ENCODE peak calls at places on chromosomes 3 and 15, in five cellular contexts. C is transverse colon, H is cardiac fibroblast, O is AG04450, S is Caco-2. R is an unnamed sample.

GRCh38 chr15:50137330-50137761 is 18.3 kb upstream of the ATP8B4 start:
- DNase-seq in H (peak), C (no peak), O (peak), S (no peak), R (no peak)

GRCh38 chr15:96058103-96058851 is 272.2 kb upstream of the NR2F2 start:
- DNase-seq in O (no peak), S (no peak), H (no peak), C (no peak), R (peak)

GRCh38 chr3:9308298-9308990 is 54.4 kb upstream of the THUMPD3 start:
- DNase-seq in S (no peak), H (no peak), C (no peak), O (no peak), R (no peak)

GRCh38 chr3:34388836-34389235 is 590.4 kb downstream of the PDCD6IP start:
- DNase-seq in C (no peak), S (no peak), H (no peak), O (no peak), R (no peak)

GRCh38 chr3:54572197-54572895 is 355.5 kb downstream of the LRTM1 start:
- DNase-seq in H (no peak), S (no peak), C (no peak), O (no peak), R (no peak)

GRCh38 chr15:36053746-36054145 is 507.8 kb upstream of the DPH6 start:
- DNase-seq in C (no peak), S (no peak), O (no peak), H (no peak), R (no peak)

GRCh38 chr15:93146601-93147000 is 57.6 kb upstream of the RGMA start:
- DNase-seq in H (no peak), S (no peak), O (no peak), C (no peak), R (no peak)

GRCh38 chr15:70792171-70792573 is 28.8 kb upstream of the UACA start:
- DNase-seq in S (no peak), C (no peak), O (no peak), H (peak), R (no peak)

GRCh38 chr3:172140499-172141391 is 101.4 kb downstream of the FNDC3B start:
- DNase-seq in C (peak), H (peak), O (peak), S (peak), R (no peak)

GRCh38 chr3:37324752-37325407 is 150.5 kb upstream of the LRRFIP2 start:
- DNase-seq in C (no peak), S (no peak), O (no peak), H (peak), R (no peak)

GRCh38 chr3:123610331-123610730 is 25.5 kb upstream of the HACD2 start:
- DNase-seq in S (no peak), C (no peak), O (no peak), H (no peak), R (no peak)

GRCh38 chr3:124885466-124886167 is 1.5 kb downstream of the ITGB5 start:
- DNase-seq in H (peak), O (no peak), S (peak), C (no peak), R (no peak)

GRCh38 chr3:124886168-124887051 is 755 bp downstream of the ITGB5 start:
- DNase-seq in S (peak), H (peak), C (peak), O (no peak), R (peak)

GRCh38 chr3:124888482-124889441 is 1.6 kb upstream of the ITGB5 start:
- DNase-seq in O (no peak), H (no peak), S (no peak), C (no peak), R (no peak)

GRCh38 chr3:124887177-124887995 is at the start of gene ITGB5:
- DNase-seq in S (peak), H (peak), C (peak), O (peak), R (peak)

GRCh38 chr3:124887996-124888298 is 782 bp upstream of the ITGB5 start:
- DNase-seq in C (no peak), S (no peak), O (no peak), H (no peak), R (no peak)
- H3K4me3 ChIP-seq in C (no peak), S (peak), O (no peak), H (no peak), R (peak)

DNA sequence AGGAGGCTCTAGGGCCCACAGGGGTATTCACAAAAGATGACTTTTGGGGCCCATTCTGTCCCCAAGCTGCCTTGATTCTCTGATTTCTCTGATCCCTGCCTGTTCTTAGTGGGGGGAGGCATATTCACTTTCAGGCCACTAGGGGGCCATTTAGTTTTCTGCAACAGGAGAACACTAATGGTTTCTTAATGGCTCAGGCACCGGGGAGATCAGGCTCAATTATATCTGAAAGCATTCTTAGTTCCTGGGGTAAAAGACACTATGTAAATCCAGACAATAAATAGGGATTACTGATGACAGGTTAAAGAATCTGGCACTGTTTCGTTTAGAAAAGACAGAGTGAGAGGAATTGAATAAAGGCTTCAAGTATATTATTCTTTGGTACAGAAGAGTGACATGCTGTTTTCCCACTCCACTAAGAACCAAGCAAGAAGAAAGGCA is 2.5 kb upstream of the INAFM2 start:
- DNase-seq in S (peak), O (no peak), H (peak), C (peak), R (no peak)
- TF ChIP-seq CTCF in S (peak), O (peak), H (peak), C (peak), R (peak)

GRCh38 chr15:56732881-56733130 is 503 bp downstream of the ZNF280D start:
- DNase-seq in O (no peak), C (no peak), H (no peak), S (no peak), R (no peak)

GRCh38 chr15:56733131-56734012 is at the start of gene ZNF280D:
- DNase-seq in S (peak), H (peak), O (peak), C (peak), R (peak)

GRCh38 chr15:56732135-56732880 is 1.0 kb downstream of the ZNF280D start:
- DNase-seq in S (peak), H (peak), O (no peak), C (peak), R (peak)

GRCh38 chr15:56734013-56734625 is 810 bp upstream of the ZNF280D start:
- DNase-seq in C (no peak), O (no peak), S (peak), H (no peak), R (no peak)

GRCh38 chr15:56731571-56731970 is 1.7 kb downstream of the ZNF280D start:
- DNase-seq in O (no peak), H (no peak), S (no peak), C (no peak), R (no peak)
- H3K4me3 ChIP-seq in O (peak), H (no peak), S (peak), C (peak), R (peak)

GRCh38 chr3:146501752-146502151 is 32.4 kb upstream of the PLSCR2 start:
- DNase-seq in C (no peak), S (no peak), H (no peak), O (no peak), R (peak)

GRCh38 chr3:146505496-146505895 is 36.1 kb upstream of the PLSCR2 start:
- DNase-seq in S (no peak), C (no peak), O (no peak), H (no peak), R (no peak)

GRCh38 chr3:146504546-146505197 is 35.3 kb upstream of the PLSCR2 start:
- DNase-seq in S (no peak), O (no peak), C (no peak), H (no peak), R (no peak)

GRCh38 chr3:146502887-146503458 is 33.6 kb upstream of the PLSCR2 start:
- DNase-seq in S (no peak), C (no peak), O (no peak), H (no peak), R (no peak)

GRCh38 chr3:146503459-146504202 is 34.3 kb upstream of the PLSCR2 start:
- DNase-seq in S (peak), H (peak), O (peak), C (peak), R (peak)
- TF ChIP-seq CTCF in S (peak), H (no peak), O (no peak), C (peak), R (no peak)

DNA sequence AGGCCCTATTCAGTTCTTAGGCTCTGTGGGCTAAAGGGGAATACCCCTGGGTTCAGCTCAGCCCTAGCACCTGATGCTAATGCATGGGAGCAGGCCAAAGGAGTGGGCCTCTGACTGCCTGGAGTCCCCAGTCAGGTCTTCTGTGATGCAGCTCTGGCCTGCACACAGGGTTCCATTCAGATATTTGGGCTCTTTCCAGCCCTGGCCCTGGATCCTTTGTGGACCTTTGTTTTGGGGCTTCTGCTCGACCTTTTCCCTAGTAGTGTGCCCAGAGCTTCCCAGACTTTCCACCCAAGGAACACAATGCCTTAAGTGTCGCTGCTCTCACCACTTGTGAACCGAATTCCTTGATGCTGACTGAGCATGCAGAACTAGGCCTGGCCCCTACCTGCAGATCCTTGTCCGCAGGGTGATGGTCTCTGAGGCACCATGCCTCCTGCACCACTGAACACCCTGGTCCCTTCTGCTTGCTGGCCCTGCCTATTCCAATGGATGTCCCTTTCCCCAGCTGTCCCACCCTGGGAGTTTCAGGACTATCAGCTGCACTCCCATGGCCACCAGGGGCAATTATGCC is 5.1 kb downstream of the SEC13 start:
- DNase-seq in S (no peak), C (no peak), H (no peak), O (no peak), R (no peak)
- H3K4me3 ChIP-seq in S (no peak), C (no peak), H (no peak), O (no peak), R (no peak)

GRCh38 chr3:45441570-45442313 is 53.4 kb downstream of the LARS2 start:
- DNase-seq in H (no peak), C (no peak), S (no peak), O (no peak), R (no peak)

GRCh38 chr3:45435961-45436360 is 47.6 kb downstream of the LARS2 start:
- DNase-seq in H (no peak), S (no peak), C (no peak), O (no peak), R (no peak)

GRCh38 chr3:45440562-45440961 is 52.2 kb downstream of the LARS2 start:
- DNase-seq in H (no peak), O (no peak), S (no peak), C (no peak), R (no peak)

GRCh38 chr3:45434996-45435395 is 46.6 kb downstream of the LARS2 start:
- DNase-seq in C (no peak), H (no peak), S (no peak), O (no peak), R (no peak)

GRCh38 chr3:45437388-45437787 is 49.0 kb downstream of the LARS2 start:
- DNase-seq in C (no peak), H (no peak), S (no peak), O (no peak), R (no peak)
- TF ChIP-seq CTCF in C (no peak), H (no peak), S (no peak), O (no peak), R (no peak)

GRCh38 chr3:94647131-94647530 is 584.3 kb downstream of the NSUN3 start:
- DNase-seq in C (no peak), H (no peak), S (no peak), O (no peak), R (no peak)
- H3K4me3 ChIP-seq in C (no peak), H (no peak), S (no peak), O (no peak), R (no peak)